ENCODE peak calls at places on chromosome 14, in five cellular contexts. X, N, W, P and K are unnamed samples.

GRCh38 chr14:73594491-73594890 is 2.8 kb downstream of the ACOT4 start:
- DNase-seq in X (no peak), N (no peak), W (no peak), P (no peak), K (no peak)

GRCh38 chr14:98633380-98633779 is 638.6 kb downstream of the BCL11B start:
- DNase-seq in X (no peak), N (no peak), W (no peak), P (no peak), K (no peak)

GRCh38 chr14:58216544-58216943 is 16.6 kb downstream of the ACTR10 start:
- DNase-seq in X (no peak), N (no peak), W (no peak), P (no peak), K (no peak)

GRCh38 chr14:73344304-73344703 is 107.0 kb downstream of the PAPLN start:
- DNase-seq in X (no peak), N (no peak), W (no peak), P (no peak), K (no peak)

GRCh38 chr14:36967892-36968555 is 204.4 kb downstream of the SLC25A21 start:
- DNase-seq in X (no peak), N (no peak), W (no peak), P (no peak), K (no peak)

GRCh38 chr14:104421892-104422291 is 157.7 kb upstream of the C14orf180 start:
- DNase-seq in X (no peak), N (no peak), W (no peak), P (no peak), K (no peak)

GRCh38 chr14:23163830-23164229 is 19.6 kb downstream of the SLC7A8 start:
- DNase-seq in X (no peak), N (no peak), W (no peak), P (no peak), K (no peak)

GRCh38 chr14:97024300-97024699 is 227.1 kb downstream of the VRK1 start:
- DNase-seq in X (no peak), N (no peak), W (no peak), P (no peak), K (no peak)

GRCh38 chr14:104212206-104213095 is 74.1 kb downstream of the KIF26A start:
- DNase-seq in X (no peak), N (peak), W (no peak), P (no peak), K (no peak)

GRCh38 chr14:29814153-29815057 is 113.2 kb downstream of the PRKD1 start:
- DNase-seq in X (no peak), N (no peak), W (no peak), P (no peak), K (no peak)

GRCh38 chr14:52342849-52343606 is 28.9 kb downstream of the PTGER2 start:
- DNase-seq in X (no peak), N (no peak), W (no peak), P (no peak), K (no peak)

GRCh38 chr14:92502541-92503286 is 10.9 kb upstream of the RIN3 start:
- DNase-seq in X (no peak), N (no peak), W (no peak), P (no peak), K (no peak)

GRCh38 chr14:90513151-90514014 is 116.6 kb downstream of the CALM1 start:
- DNase-seq in X (no peak), N (no peak), W (no peak), P (peak), K (no peak)

GRCh38 chr14:47438650-47439140 is 236.7 kb downstream of the MDGA2 start:
- DNase-seq in X (no peak), N (no peak), W (no peak), P (no peak), K (no peak)

GRCh38 chr14:75487155-75487671 is 35.1 kb upstream of the BATF start:
- DNase-seq in X (no peak), N (no peak), W (no peak), P (no peak), K (no peak)